ENCODE peak calls at places on chromosomes 4 and X, in six cellular contexts. X is neural progenitor cell, M is fibroblast of lung, E is mammary epithelial cell, Z is endothelial cell of umbilical vein, A is GM23338. R is an unnamed sample.

GRCh38 chr4:138838251-138838650 is 177.3 kb upstream of the NOCT start:
- DNase-seq in X (no peak), M (no peak), E (no peak), Z (no peak), A (no peak), R (no peak)

GRCh38 chrX:149512225-149512885 is 7.2 kb upstream of the IDS start:
- DNase-seq in X (peak; percentile 62), M (peak; percentile 40), E (peak; percentile 35), Z (peak; percentile 55), A (peak; percentile 61), R (no peak)

GRCh38 chr4:119977546-119977945 is 89.1 kb downstream of the MAD2L1 start:
- DNase-seq in X (no peak), M (peak; percentile 4), E (no peak), Z (no peak), A (no peak), R (no peak)

GRCh38 chr4:107989537-107990386 is at the start of gene HADH:
- DNase-seq in X (peak; percentile 96), M (peak; percentile 87), E (peak; percentile 90), Z (peak; percentile 93), A (peak; percentile 89), R (peak; percentile 11)

GRCh38 chr4:165375465-165375864 is 3.3 kb upstream of the CPE start:
- DNase-seq in X (no peak), M (no peak), E (no peak), Z (no peak), A (no peak), R (no peak)

GRCh38 chr4:113181289-113182007 is 132.0 kb downstream of the ANK2 start:
- DNase-seq in X (no peak), M (no peak), E (no peak), Z (no peak), A (no peak), R (no peak)

GRCh38 chr4:88823058-88823919 is 125.7 kb upstream of the NAP1L5 start:
- DNase-seq in X (peak; percentile 86), M (peak; percentile 99), E (peak; percentile 83), Z (peak; percentile 92), A (peak; percentile 88), R (no peak)

GRCh38 chrX:23756165-23756564 is 13.1 kb upstream of the ACOT9 start:
- DNase-seq in X (peak; percentile 89), M (peak; percentile 60), E (peak; percentile 37), Z (peak; percentile 54), A (peak; percentile 67), R (no peak)

GRCh38 chrX:102345916-102346315 is 93.9 kb downstream of the NXF2B start:
- DNase-seq in X (peak; percentile 63), M (peak; percentile 34), E (peak; percentile 18), Z (peak; percentile 34), A (peak; percentile 75), R (no peak)

GRCh38 chrX:130095249-130095648 is 15.0 kb downstream of the ELF4 start:
- DNase-seq in X (no peak), M (no peak), E (no peak), Z (no peak), A (no peak), R (no peak)

GRCh38 chr4:12137556-12137955 is 708.9 kb upstream of the HS3ST1 start:
- DNase-seq in X (no peak), M (no peak), E (no peak), Z (peak; percentile 91), A (no peak), R (no peak)

GRCh38 chrX:38175140-38175539 is 45.5 kb downstream of the SRPX start:
- DNase-seq in X (peak; percentile 69), M (no peak), E (peak; percentile 21), Z (peak; percentile 7), A (peak; percentile 64), R (peak; percentile 1)

GRCh38 chr4:168293386-168293975 is 25.1 kb downstream of the DDX60 start:
- DNase-seq in X (no peak), M (no peak), E (no peak), Z (no peak), A (no peak), R (no peak)

GRCh38 chr4:149718500-149718899 is 97.1 kb downstream of the IQCM start:
- DNase-seq in X (no peak), M (no peak), E (no peak), Z (no peak), A (no peak), R (no peak)

GRCh38 chr4:88225216-88226107 is 58.9 kb downstream of the PPM1K start:
- DNase-seq in X (no peak), M (no peak), E (peak; percentile 2), Z (peak; percentile 91), A (no peak), R (no peak)

GRCh38 chr4:3765271-3766206 is 646 bp upstream of the ADRA2C start:
- DNase-seq in X (peak; percentile 90), M (peak; percentile 18), E (peak; percentile 33), Z (no peak), A (peak; percentile 78), R (no peak)

GRCh38 chr4:3766207-3766790 is at the start of gene ADRA2C:
- DNase-seq in X (peak; percentile 68), M (no peak), E (no peak), Z (no peak), A (peak; percentile 51), R (no peak)

GRCh38 chr4:3768842-3769641 is 2.9 kb downstream of the ADRA2C start:
- DNase-seq in X (no peak), M (no peak), E (no peak), Z (no peak), A (no peak), R (no peak)

GRCh38 chr4:3767569-3768288 is 1.5 kb downstream of the ADRA2C start:
- DNase-seq in X (peak; percentile 83), M (no peak), E (peak; percentile 5), Z (no peak), A (peak; percentile 79), R (no peak)

DNA sequence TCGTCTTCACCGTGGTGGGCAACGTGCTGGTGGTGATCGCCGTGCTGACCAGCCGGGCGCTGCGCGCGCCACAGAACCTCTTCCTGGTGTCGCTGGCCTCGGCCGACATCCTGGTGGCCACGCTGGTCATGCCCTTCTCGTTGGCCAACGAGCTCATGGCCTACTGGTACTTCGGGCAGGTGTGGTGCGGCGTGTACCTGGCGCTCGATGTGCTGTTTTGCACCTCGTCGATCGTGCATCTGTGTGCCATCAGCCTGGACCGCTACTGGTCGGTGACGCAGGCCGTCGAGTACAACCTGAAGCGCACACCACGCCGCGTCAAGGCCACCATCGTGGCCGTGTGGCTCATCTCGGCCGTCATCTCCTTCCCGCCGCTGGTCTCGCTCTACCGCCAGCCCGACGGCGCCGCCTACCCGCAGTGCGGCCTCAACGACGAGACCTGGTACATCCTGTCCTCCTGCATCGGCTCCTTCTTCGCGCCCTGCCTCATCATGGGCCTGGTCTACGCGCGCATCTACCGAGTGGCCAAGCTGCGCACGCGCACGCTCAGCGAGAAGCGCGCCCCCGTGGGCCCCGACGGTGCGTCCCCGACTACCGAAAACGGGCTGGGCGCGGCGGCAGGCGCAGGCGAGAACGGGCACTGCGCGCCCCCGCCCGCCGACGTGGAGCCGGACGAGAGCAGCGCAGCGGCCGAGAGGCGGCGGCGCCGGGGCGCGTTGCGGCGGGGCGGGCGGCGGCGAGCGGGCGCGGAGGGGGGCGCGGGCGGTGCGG is 791 bp downstream of the ADRA2C start:
- DNase-seq in X (peak; percentile 77), M (no peak), E (peak; percentile 10), Z (no peak), A (peak; percentile 89), R (no peak)
- TF ChIP-seq EZH2 in X (peak; percentile 74), M (peak; percentile 93), E (peak; percentile 42), Z (peak; percentile 74), A (no peak), R (peak; percentile 90)

GRCh38 chr4:169618986-169619385 is 1.4 kb upstream of the CLCN3 start:
- DNase-seq in X (no peak), M (no peak), E (no peak), Z (no peak), A (no peak), R (no peak)
- H3K4me3 ChIP-seq in X (peak overlapping the region; percentile 85), M (peak overlapping the region; percentile 78), E (peak overlapping the region; percentile 83), Z (no peak overlapping the region), A (peak overlapping the region; percentile 84), R (no peak overlapping the region)

DNA sequence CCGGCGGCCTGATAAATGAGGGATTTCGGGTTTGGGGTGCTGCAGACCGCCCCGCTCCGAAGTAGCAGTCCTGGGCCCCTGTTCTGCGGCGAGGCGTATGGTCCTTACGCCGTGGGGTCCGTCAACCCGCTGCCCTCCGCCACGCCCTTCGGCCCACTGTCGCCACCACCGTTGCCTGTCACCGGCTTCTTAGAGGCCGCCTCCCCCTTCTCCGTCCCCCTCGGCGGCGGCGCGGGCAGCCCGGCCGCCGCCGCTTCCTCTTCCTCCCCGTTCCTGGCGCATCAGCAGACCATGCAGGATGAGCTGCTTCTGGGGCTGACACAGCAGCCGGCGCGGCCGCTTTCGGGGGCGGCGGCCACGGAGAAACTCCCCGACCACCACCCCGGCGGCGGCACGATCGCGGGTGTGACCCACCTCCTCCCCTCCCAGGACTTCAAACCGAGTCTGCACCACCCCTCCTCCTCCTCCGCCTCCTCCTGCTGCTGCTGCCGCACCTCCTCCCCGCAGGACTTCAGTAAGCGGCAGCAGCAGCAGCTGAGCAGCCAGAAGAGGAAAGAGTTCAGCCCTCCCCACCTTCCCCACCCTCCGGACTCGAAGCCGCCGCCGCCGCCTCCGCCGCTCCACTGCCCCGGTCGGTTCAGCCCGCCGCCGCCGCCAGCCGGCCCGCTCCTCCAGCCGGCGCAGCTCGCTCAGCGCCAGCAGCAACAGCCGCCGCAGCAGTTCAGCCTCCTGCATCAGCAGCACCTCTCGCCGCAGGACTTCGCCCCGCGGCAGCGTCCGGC is 569 bp downstream of the CPEB2 start:
- DNase-seq in X (peak; percentile 84), M (peak; percentile 89), E (peak; percentile 76), Z (peak; percentile 75), A (peak; percentile 60), R (no peak)
- TF ChIP-seq EZH2 in X (no peak), M (no peak), E (no peak), Z (no peak), A (peak; percentile 25), R (no peak)

GRCh38 chr4:3879681-3880594 is 113.8 kb downstream of the ADRA2C start:
- DNase-seq in X (no peak), M (no peak), E (no peak), Z (no peak), A (peak; percentile 57), R (no peak)
- H3K4me3 ChIP-seq in X (peak overlapping the region; percentile 43), M (no peak overlapping the region), E (no peak overlapping the region), Z (no peak overlapping the region), A (peak overlapping the region; percentile 63), R (no peak overlapping the region)

DNA sequence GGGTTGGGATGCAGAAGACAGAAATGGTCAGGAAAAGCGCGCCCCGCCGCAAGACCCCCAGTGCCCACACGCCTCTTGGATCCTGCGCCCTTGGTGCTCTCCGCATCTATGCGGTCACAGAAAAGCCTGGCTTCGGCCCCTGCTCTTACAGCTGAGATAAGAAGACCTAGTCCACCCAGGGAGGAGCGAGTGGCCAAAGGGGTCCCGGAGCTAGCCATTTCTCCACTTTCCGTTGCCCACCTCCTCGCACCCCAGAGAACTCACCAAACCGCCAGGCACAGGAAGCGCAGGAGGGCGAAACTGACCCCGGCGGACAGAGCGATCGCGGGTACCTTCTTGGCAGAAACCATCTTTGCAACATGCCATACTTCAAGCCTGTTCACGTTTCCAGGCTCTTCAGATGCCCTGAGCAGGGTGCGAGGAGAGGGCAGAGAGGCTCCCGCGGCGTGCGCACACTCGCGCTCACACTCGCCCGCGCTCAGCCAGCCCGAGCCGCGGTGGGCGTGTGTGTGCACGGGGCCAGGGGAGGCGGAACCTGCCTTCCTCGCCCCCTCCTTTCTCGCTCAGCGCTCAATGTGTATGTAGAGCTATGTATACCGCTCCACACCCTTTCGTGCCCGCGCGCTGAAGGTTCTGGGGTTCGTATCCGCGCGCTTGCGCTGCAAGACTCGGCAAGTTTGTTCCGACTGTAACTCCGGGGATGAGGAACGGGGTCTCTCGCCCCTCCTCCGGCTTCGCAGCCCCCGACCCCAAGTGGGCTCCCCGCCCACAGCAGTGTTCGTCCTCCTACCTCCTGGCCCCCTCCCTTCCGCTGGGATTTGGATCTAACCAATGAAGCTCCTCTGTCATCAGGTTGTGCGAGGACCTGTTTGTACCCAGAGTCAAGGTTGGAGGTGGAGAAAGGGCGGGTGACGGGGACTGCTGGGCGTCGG is at the start of gene GABRA4:
- DNase-seq in X (peak; percentile 55), M (peak; percentile 18), E (peak; percentile 2), Z (no peak), A (peak; percentile 67), R (no peak)
- TF ChIP-seq EZH2 in X (peak; percentile 62), M (no peak), E (peak; percentile 8), Z (peak; percentile 21), A (peak; percentile 62), R (peak; percentile 76)